ENCODE peak calls at places on chromosomes 16 and 17, in seven cellular contexts. H is HepG2, U is GM12892, Q is SK-N-SH, K is H1, G is K562, A is GM12878. C is an unnamed sample.

GRCh38 chr17:77727216-77727615 is 231.3 kb upstream of the TNRC6C start:
- DNase-seq in H (no peak), U (no peak), Q (no peak), K (no peak), G (no peak), A (no peak), C (no peak)

GRCh38 chr17:64938925-64939474 is 19.7 kb upstream of the LRRC37A3 start:
- DNase-seq in H (peak), U (peak), Q (peak), K (peak), G (peak), A (no peak), C (peak)

GRCh38 chr16:89380681-89381080 is 109.7 kb downstream of the ANKRD11 start:
- DNase-seq in H (no peak), U (no peak), Q (no peak), K (no peak), G (no peak), A (no peak), C (no peak)

GRCh38 chr17:28346746-28347246 is 10.5 kb downstream of the POLDIP2 start:
- DNase-seq in H (peak), U (no peak), Q (peak), K (no peak), G (peak), A (no peak), C (no peak)

GRCh38 chr17:4542726-4543191 is 12.4 kb downstream of the MYBBP1A start:
- DNase-seq in H (no peak), U (no peak), Q (no peak), K (no peak), G (no peak), A (no peak), C (no peak)

GRCh38 chr17:74815671-74816370 is 39.7 kb upstream of the NAT9 start:
- DNase-seq in H (no peak), U (no peak), Q (no peak), K (no peak), G (peak), A (no peak), C (no peak)

GRCh38 chr17:8222630-8223355 is 12.4 kb upstream of the AURKB start:
- DNase-seq in H (peak), U (no peak), Q (peak), K (peak), G (peak), A (peak), C (no peak)

GRCh38 chr16:72705806-72706205 is 342.1 kb downstream of the ZFHX3 start:
- DNase-seq in H (no peak), U (no peak), Q (no peak), K (no peak), G (no peak), A (no peak), C (no peak)

GRCh38 chr16:79299154-79299799 is 301.3 kb downstream of the MAF start:
- DNase-seq in H (no peak), U (no peak), Q (peak), K (peak), G (no peak), A (no peak), C (no peak)

GRCh38 chr16:50202926-50203624 is 50.0 kb downstream of the TENT4B start:
- DNase-seq in H (peak), U (no peak), Q (no peak), K (no peak), G (no peak), A (no peak), C (no peak)

GRCh38 chr16:2196162-2196980 is at the start of gene CASKIN1:
- DNase-seq in H (no peak), U (no peak), Q (peak), K (no peak), G (peak), A (no peak), C (no peak)

GRCh38 chr16:56860226-56861020 is 4.6 kb upstream of the SLC12A3 start:
- DNase-seq in H (peak), U (peak), Q (no peak), K (no peak), G (no peak), A (peak), C (peak)
- TF ChIP-seq TAF1 in H (no peak), U (peak), Q (no peak), K (no peak), G (no peak), A (peak), C (no peak)

DNA sequence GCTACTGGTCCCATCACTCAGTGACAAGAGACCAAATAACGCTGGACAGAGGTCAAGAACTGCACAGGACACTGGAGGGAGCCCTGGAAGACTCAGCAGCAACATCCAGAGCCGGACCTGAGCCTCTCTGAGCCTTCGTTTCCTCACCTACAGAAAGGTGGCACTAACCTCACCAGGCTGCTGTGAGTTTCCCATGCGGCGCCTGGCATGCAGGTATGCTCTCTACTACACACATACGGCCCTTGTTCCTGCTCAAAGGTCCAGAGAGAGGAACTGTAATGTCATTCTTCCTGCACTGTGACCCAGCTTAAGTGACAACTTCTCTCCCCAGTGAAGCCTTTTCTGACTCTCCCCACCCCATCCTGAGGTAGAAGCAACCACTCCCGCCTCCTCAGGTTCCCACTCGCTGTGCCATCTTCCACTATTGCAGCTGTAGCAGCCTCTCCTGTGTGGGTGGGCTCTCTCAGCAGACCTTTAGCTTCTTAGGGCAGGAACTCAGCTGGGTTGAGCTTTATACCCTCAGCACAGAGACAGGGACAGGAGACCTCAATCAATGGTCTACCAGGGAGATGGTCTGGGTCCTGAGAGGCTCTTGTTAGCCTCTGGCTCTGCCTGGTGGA is 43.9 kb upstream of the SREBF1 start:
- DNase-seq in H (no peak), U (no peak), Q (no peak), K (no peak), G (no peak), A (no peak), C (no peak)
- TF ChIP-seq POLR2AphosphoS5 in H (no peak), U (no peak), Q (no peak), K (no peak), G (no peak), A (no peak), C (no peak)

DNA sequence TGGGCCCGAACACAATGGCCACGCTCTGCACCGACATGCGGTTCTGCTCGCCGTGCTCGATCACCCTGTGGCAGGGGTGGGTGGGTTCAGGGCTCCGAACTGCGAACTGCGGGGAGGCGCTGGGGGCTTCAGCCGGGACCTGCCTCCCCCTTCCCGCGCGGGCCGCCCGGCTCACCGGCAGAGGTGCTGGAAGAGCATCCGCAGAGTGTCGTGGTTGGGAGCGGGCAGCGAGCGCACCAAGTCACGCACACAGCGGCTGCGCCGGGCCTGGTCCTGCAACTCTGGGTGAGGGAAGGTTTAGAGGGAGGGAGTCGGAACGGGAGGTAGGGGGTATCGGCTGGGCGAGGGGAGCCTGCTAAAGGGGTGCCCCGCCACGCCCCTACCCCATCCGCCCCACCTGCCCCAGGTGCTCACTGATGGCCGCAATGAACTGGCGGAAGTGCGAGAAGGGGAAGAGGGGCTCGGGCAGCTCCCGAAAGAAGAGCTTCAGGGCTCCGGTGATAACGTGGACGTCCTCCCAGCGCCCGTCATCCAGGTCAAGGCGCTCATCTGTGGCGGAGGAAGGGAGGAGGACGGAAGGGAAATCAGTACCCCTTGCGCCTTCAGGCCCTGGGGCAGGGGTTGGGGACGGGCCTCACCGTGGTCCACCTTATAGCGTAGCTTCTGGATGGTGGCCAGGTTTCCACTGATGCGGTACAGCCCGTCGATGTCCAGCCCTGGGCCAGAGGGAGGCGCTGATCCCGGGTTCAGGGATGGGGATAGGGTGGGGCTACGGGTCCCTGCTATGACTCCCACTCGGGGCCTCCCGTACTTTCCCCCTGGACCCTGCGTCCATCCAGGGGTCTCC is 36.9 kb downstream of the ARHGAP27 start:
- DNase-seq in H (no peak), U (no peak), Q (no peak), K (no peak), G (no peak), A (no peak), C (no peak)
- TF ChIP-seq TAF1 in H (no peak), U (no peak), Q (no peak), K (no peak), G (no peak), A (no peak), C (no peak)

GRCh38 chr16:85422374-85423185 is 190.5 kb upstream of the GSE1 start:
- DNase-seq in H (peak), U (no peak), Q (no peak), K (no peak), G (peak), A (no peak), C (no peak)
- TF ChIP-seq POLR2AphosphoS5 in H (no peak), U (no peak), Q (no peak), K (no peak), G (no peak), A (no peak), C (no peak)

DNA sequence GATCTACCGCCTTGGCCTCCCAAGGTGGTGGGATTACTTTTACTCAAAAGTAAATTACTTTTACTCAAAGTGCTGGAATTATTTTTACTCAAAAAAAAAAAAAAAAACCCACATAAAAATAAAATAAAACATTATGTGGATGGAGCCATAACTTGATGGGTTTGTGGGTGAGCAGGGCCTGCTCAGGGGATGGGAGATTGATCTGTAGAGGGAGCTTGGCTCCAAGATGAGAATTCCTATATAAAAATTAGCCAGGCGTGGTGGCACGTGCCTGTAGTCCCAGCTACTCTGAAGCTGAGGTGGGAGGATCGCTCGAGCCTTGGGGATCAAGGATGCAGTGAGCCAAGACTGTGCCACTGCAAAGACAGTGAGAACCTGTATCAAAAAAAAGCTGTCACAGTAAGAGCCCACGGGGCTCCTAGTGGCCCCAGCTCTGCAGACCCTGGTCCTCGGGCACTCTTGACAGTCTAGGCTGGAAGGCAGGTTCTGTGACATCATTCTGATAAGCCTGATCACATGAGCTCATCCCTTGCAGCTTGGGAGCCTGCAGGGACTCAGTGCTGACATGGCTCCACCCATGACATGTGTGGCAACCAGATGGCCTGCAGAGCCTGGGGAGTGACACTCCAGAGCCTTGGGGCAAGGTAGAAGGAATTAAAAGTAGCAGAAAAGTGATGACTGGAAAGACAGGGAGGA is 42.5 kb downstream of the ST3GAL2 start:
- DNase-seq in H (no peak), U (no peak), Q (peak), K (no peak), G (peak), A (no peak), C (no peak)
- TF ChIP-seq TAF1 in H (no peak), U (no peak), Q (no peak), K (no peak), G (no peak), A (no peak), C (no peak)